ENCODE peak calls at places on chromosomes 13 and 19, in eight cellular contexts. D is GM23338, I is cardiac muscle cell, B is astrocyte of the cerebellum, V is colonic mucosa, X is AG04450, Z is thoracic aorta, R is neuronal stem cell. J is an unnamed sample.

GRCh38 chr19:38849746-38850230 is at the start of gene HNRNPL:
- DNase-seq in I (no peak), X (no peak), D (no peak), B (no peak), Z (no peak), V (peak), R (no peak), J (no peak)

GRCh38 chr19:53192771-53193533 is at the start of gene ZNF665:
- DNase-seq in X (peak), V (peak), D (peak), I (peak), R (peak), Z (peak), B (no peak), J (no peak)

GRCh38 chr13:50283017-50283416 is 267.8 kb downstream of the KCNRG start:
- DNase-seq in X (no peak), V (no peak), D (no peak), B (no peak), Z (no peak), I (no peak), R (no peak), J (no peak)

GRCh38 chr19:30799854-30800755 is 427.9 kb downstream of the ZNF536 start:
- DNase-seq in Z (no peak), B (no peak), V (peak), X (no peak), I (peak), D (peak), R (peak), J (no peak)

GRCh38 chr13:21501709-21502108 is 42.6 kb upstream of the ZDHHC20 start:
- DNase-seq in I (no peak), Z (no peak), B (no peak), R (no peak), X (no peak), D (peak), V (no peak), J (no peak)

GRCh38 chr19:19663292-19664120 is at the start of gene ATP13A1:
- DNase-seq in I (peak), R (peak), X (peak), V (peak), B (peak), Z (peak), D (peak), J (peak)

GRCh38 chr13:46010148-46010547 is 42.4 kb downstream of the ZC3H13 start:
- DNase-seq in B (no peak), D (peak), X (no peak), V (no peak), R (no peak), I (no peak), Z (no peak), J (no peak)

GRCh38 chr13:112882555-112883024 is 86.4 kb upstream of the MCF2L start:
- DNase-seq in I (no peak), Z (no peak), R (no peak), X (no peak), B (no peak), D (no peak), V (no peak), J (no peak)

GRCh38 chr19:21751379-21751778 is 16.0 kb downstream of the ZNF100 start:
- DNase-seq in Z (no peak), X (no peak), D (no peak), V (no peak), B (no peak), R (no peak), I (peak), J (peak)

GRCh38 chr19:18802354-18802753 is 11.2 kb upstream of the COMP start:
- DNase-seq in I (no peak), B (no peak), D (peak), R (no peak), V (no peak), X (no peak), Z (no peak), J (no peak)

GRCh38 chr13:99281811-99282263 is 23.7 kb upstream of the GPR18 start:
- DNase-seq in Z (peak), B (no peak), R (no peak), I (no peak), D (no peak), X (no peak), V (peak), J (no peak)
- H3K4me3 ChIP-seq in Z (no peak), B (no peak), R (no peak), I (no peak), D (no peak), X (no peak), V (no peak), J (no peak)

DNA sequence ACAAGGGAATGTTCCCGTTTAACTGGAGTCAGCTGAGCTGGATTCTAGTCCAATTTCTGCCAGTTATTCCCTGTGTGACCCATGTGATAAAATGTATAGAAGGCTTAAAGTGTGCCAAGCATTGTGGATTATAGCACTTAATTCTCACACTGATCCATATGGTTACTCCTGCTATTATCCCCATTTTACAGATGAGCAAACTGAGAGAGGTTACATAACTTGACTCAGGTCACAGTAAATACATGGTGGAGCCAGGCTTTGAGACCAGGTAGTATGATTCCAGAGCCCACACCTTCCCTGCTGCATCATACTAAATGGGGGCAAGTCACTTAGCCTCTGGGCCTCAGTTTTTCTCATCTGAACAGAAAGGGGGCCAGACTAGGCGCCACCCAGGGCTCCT is 2.0 kb upstream of the DHRS12 start:
- DNase-seq in V (no peak), B (no peak), Z (no peak), X (no peak), R (no peak), D (no peak), I (no peak), J (no peak)
- H3K4me3 ChIP-seq in V (no peak), B (no peak), Z (no peak), X (no peak), R (no peak), D (no peak), I (no peak), J (no peak)

GRCh38 chr13:109357751-109358150 is 428.6 kb downstream of the IRS2 start:
- DNase-seq in R (no peak), B (peak), Z (no peak), X (peak), D (no peak), V (no peak), I (no peak), J (no peak)
- H3K4me3 ChIP-seq in R (no peak), B (no peak), Z (no peak), X (no peak), D (no peak), V (no peak), I (no peak), J (no peak)

DNA sequence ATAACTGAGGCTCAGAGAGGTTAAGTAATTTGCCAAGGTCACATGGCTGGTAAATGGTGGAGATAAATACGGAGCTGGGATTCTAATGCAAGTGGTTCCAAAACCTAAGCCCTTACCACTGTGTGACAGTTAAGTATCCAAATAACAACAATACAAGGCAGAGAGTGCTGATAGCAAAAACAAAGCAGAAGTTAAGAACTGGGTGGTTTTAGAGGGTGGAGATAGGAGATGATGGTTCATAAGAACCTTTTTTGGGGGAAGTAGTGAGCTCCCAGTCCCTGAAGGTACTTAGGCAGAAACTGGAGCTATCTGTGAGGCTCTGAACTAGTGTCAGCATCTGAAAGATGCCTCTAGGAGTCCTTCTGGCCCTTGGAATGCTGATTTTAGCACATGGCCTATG is 56.2 kb upstream of the UBE2L5 start:
- DNase-seq in X (no peak), B (no peak), Z (no peak), I (no peak), R (no peak), D (no peak), V (no peak), J (no peak)
- H3K4me3 ChIP-seq in X (no peak), B (no peak), Z (no peak), I (no peak), R (no peak), D (no peak), V (no peak), J (no peak)

GRCh38 chr19:50549927-50550593 is 18.2 kb downstream of the LRRC4B start:
- DNase-seq in B (no peak), V (no peak), X (no peak), R (no peak), Z (no peak), D (no peak), I (no peak), J (no peak)
- H3K4me3 ChIP-seq in B (no peak), V (no peak), X (no peak), R (no peak), Z (peak), D (no peak), I (peak), J (no peak)

J was measured in AG04449.